ENCODE peak calls at places on chromosomes 13 and 19, in six cellular contexts. One of them, this sample, is unnamed.

GRCh38 chr13:22665531-22665930 is 515.2 kb upstream of the SGCG start:
- DNase-seq in NCI-H2171: no peak
- DNase-seq in GM03348: no peak
- DNase-seq in pancreas: no peak
- DNase-seq in psoas muscle: no peak
- DNase-seq in astrocyte of the hippocampus: no peak
- DNase-seq in this sample: no peak

GRCh38 chr13:67351915-67352314 is 121.8 kb upstream of the PCDH9 start:
- DNase-seq in psoas muscle: no peak
- DNase-seq in astrocyte of the hippocampus: no peak
- DNase-seq in GM03348: no peak
- DNase-seq in pancreas: no peak
- DNase-seq in NCI-H2171: no peak
- DNase-seq in this sample: no peak

GRCh38 chr19:4297901-4298771 is 4.1 kb downstream of the TMIGD2 start:
- DNase-seq in psoas muscle: no peak
- DNase-seq in NCI-H2171: no peak
- DNase-seq in astrocyte of the hippocampus: no peak
- DNase-seq in GM03348: no peak
- DNase-seq in pancreas: no peak
- DNase-seq in this sample: no peak

GRCh38 chr19:28595722-28596121 is 617.2 kb downstream of the UQCRFS1 start:
- DNase-seq in pancreas: no peak
- DNase-seq in psoas muscle: no peak
- DNase-seq in astrocyte of the hippocampus: no peak
- DNase-seq in NCI-H2171: no peak
- DNase-seq in GM03348: no peak
- DNase-seq in this sample: no peak

GRCh38 chr19:49997709-49998108 is 27.5 kb downstream of the VRK3 start:
- DNase-seq in pancreas: no peak
- DNase-seq in NCI-H2171: peak
- DNase-seq in GM03348: peak
- DNase-seq in psoas muscle: no peak
- DNase-seq in astrocyte of the hippocampus: peak
- DNase-seq in this sample: peak

GRCh38 chr13:60620611-60621395 is 223.8 kb downstream of the TDRD3 start:
- DNase-seq in NCI-H2171: no peak
- DNase-seq in GM03348: peak
- DNase-seq in pancreas: no peak
- DNase-seq in psoas muscle: no peak
- DNase-seq in astrocyte of the hippocampus: peak
- DNase-seq in this sample: no peak

GRCh38 chr13:27131202-27131623 is 40.4 kb downstream of the USP12 start:
- DNase-seq in NCI-H2171: no peak
- DNase-seq in psoas muscle: no peak
- DNase-seq in pancreas: no peak
- DNase-seq in GM03348: no peak
- DNase-seq in astrocyte of the hippocampus: peak
- DNase-seq in this sample: no peak

GRCh38 chr19:48962029-48962848 is 2.9 kb upstream of the FTL start:
- DNase-seq in psoas muscle: peak
- DNase-seq in pancreas: peak
- DNase-seq in astrocyte of the hippocampus: peak
- DNase-seq in GM03348: peak
- DNase-seq in NCI-H2171: no peak
- DNase-seq in this sample: no peak

GRCh38 chr19:18775586-18776287 is 15.4 kb downstream of the COMP start:
- DNase-seq in astrocyte of the hippocampus: peak
- DNase-seq in NCI-H2171: no peak
- DNase-seq in pancreas: peak
- DNase-seq in GM03348: peak
- DNase-seq in psoas muscle: no peak
- DNase-seq in this sample: no peak

GRCh38 chr13:51912511-51913225 is 50.9 kb downstream of the CCDC70 start:
- DNase-seq in astrocyte of the hippocampus: no peak
- DNase-seq in NCI-H2171: no peak
- DNase-seq in pancreas: no peak
- DNase-seq in psoas muscle: no peak
- DNase-seq in GM03348: no peak
- DNase-seq in this sample: no peak

GRCh38 chr19:45160870-45161714 is at the start of gene NKPD1:
- DNase-seq in NCI-H2171: no peak
- DNase-seq in GM03348: no peak
- DNase-seq in psoas muscle: no peak
- DNase-seq in astrocyte of the hippocampus: no peak
- DNase-seq in pancreas: peak
- DNase-seq in this sample: no peak

GRCh38 chr19:23817519-23817918 is 58.8 kb upstream of the ZNF681 start:
- DNase-seq in NCI-H2171: no peak
- DNase-seq in GM03348: no peak
- DNase-seq in astrocyte of the hippocampus: peak
- DNase-seq in pancreas: no peak
- DNase-seq in psoas muscle: no peak
- DNase-seq in this sample: peak

GRCh38 chr13:33454844-33455256 is 169.3 kb upstream of the STARD13 start:
- DNase-seq in astrocyte of the hippocampus: peak
- DNase-seq in psoas muscle: no peak
- DNase-seq in pancreas: no peak
- DNase-seq in GM03348: peak
- DNase-seq in NCI-H2171: no peak
- DNase-seq in this sample: no peak

GRCh38 chr19:48568345-48568886 is 16.4 kb downstream of the SULT2B1 start:
- DNase-seq in NCI-H2171: peak
- DNase-seq in pancreas: peak
- DNase-seq in psoas muscle: peak
- DNase-seq in GM03348: peak
- DNase-seq in astrocyte of the hippocampus: peak
- DNase-seq in this sample: no peak

GRCh38 chr13:49858183-49858856 is 65.8 kb upstream of the KPNA3 start:
- DNase-seq in astrocyte of the hippocampus: peak
- DNase-seq in GM03348: peak
- DNase-seq in psoas muscle: no peak
- DNase-seq in pancreas: no peak
- DNase-seq in NCI-H2171: no peak
- DNase-seq in this sample: no peak

GRCh38 chr13:102386461-102386860 is 15.4 kb downstream of the FGF14 start:
- DNase-seq in NCI-H2171: no peak
- DNase-seq in astrocyte of the hippocampus: no peak
- DNase-seq in psoas muscle: no peak
- DNase-seq in pancreas: no peak
- DNase-seq in GM03348: no peak
- DNase-seq in this sample: no peak

GRCh38 chr13:97914537-97914936 is 38.9 kb upstream of the IPO5 start:
- DNase-seq in psoas muscle: no peak
- DNase-seq in astrocyte of the hippocampus: no peak
- DNase-seq in NCI-H2171: no peak
- DNase-seq in GM03348: peak
- DNase-seq in pancreas: no peak
- DNase-seq in this sample: no peak

GRCh38 chr13:80463673-80464352 is 122.9 kb upstream of the SPRY2 start:
- DNase-seq in astrocyte of the hippocampus: peak
- DNase-seq in pancreas: no peak
- DNase-seq in psoas muscle: no peak
- DNase-seq in GM03348: no peak
- DNase-seq in NCI-H2171: no peak
- DNase-seq in this sample: no peak

GRCh38 chr13:44368062-44368591 is 5.5 kb upstream of the SERP2 start:
- DNase-seq in pancreas: no peak
- DNase-seq in NCI-H2171: no peak
- DNase-seq in astrocyte of the hippocampus: no peak
- DNase-seq in GM03348: peak
- DNase-seq in psoas muscle: no peak
- DNase-seq in this sample: peak

GRCh38 chr19:3451451-3451866 is 28.9 kb downstream of the SMIM24 start:
- DNase-seq in NCI-H2171: peak
- DNase-seq in pancreas: no peak
- DNase-seq in GM03348: no peak
- DNase-seq in psoas muscle: no peak
- DNase-seq in astrocyte of the hippocampus: no peak
- DNase-seq in this sample: no peak

GRCh38 chr19:13623686-13624405 is 117.6 kb upstream of the CACNA1A start:
- DNase-seq in psoas muscle: no peak
- DNase-seq in astrocyte of the hippocampus: no peak
- DNase-seq in pancreas: no peak
- DNase-seq in GM03348: no peak
- DNase-seq in NCI-H2171: peak
- DNase-seq in this sample: no peak

GRCh38 chr13:76421011-76421410 is 465.2 kb downstream of the KCTD12 start:
- DNase-seq in NCI-H2171: no peak
- DNase-seq in psoas muscle: no peak
- DNase-seq in pancreas: no peak
- DNase-seq in astrocyte of the hippocampus: no peak
- DNase-seq in GM03348: no peak
- DNase-seq in this sample: no peak

GRCh38 chr19:4897146-4897545 is 5.5 kb downstream of the ARRDC5 start:
- DNase-seq in astrocyte of the hippocampus: no peak
- DNase-seq in NCI-H2171: no peak
- DNase-seq in GM03348: no peak
- DNase-seq in psoas muscle: no peak
- DNase-seq in pancreas: no peak
- DNase-seq in this sample: no peak

GRCh38 chr13:113224486-113224885 is 15.1 kb downstream of the CUL4A start:
- DNase-seq in psoas muscle: no peak
- DNase-seq in GM03348: no peak
- DNase-seq in astrocyte of the hippocampus: peak
- DNase-seq in pancreas: no peak
- DNase-seq in NCI-H2171: no peak
- DNase-seq in this sample: no peak

GRCh38 chr13:25727776-25728175 is 324.0 kb downstream of the SHISA2 start:
- DNase-seq in NCI-H2171: no peak
- DNase-seq in psoas muscle: no peak
- DNase-seq in GM03348: no peak
- DNase-seq in astrocyte of the hippocampus: no peak
- DNase-seq in pancreas: no peak
- DNase-seq in this sample: no peak

GRCh38 chr13:111183959-111184684 is 69.0 kb downstream of the ARHGEF7 start:
- DNase-seq in psoas muscle: no peak
- DNase-seq in NCI-H2171: no peak
- DNase-seq in pancreas: no peak
- DNase-seq in GM03348: no peak
- DNase-seq in astrocyte of the hippocampus: peak
- DNase-seq in this sample: no peak

GRCh38 chr19:30731596-30731995 is 359.4 kb downstream of the ZNF536 start:
- DNase-seq in astrocyte of the hippocampus: no peak
- DNase-seq in GM03348: no peak
- DNase-seq in pancreas: no peak
- DNase-seq in NCI-H2171: peak
- DNase-seq in psoas muscle: no peak
- DNase-seq in this sample: no peak

GRCh38 chr19:15779756-15780476 is 7.5 kb upstream of the OR10H5 start:
- DNase-seq in GM03348: no peak
- DNase-seq in psoas muscle: peak
- DNase-seq in NCI-H2171: no peak
- DNase-seq in astrocyte of the hippocampus: peak
- DNase-seq in pancreas: peak
- DNase-seq in this sample: no peak

GRCh38 chr13:101127741-101128353 is 288.5 kb downstream of the NALCN start:
- DNase-seq in pancreas: no peak
- DNase-seq in GM03348: peak
- DNase-seq in psoas muscle: no peak
- DNase-seq in NCI-H2171: peak
- DNase-seq in astrocyte of the hippocampus: peak
- DNase-seq in this sample: no peak

GRCh38 chr19:19033426-19034203 is at the start of the genes ARMC6 and SUGP2:
- DNase-seq in pancreas: peak
- DNase-seq in GM03348: peak
- DNase-seq in astrocyte of the hippocampus: peak
- DNase-seq in psoas muscle: peak
- DNase-seq in NCI-H2171: peak
- DNase-seq in this sample: peak